ENCODE peak calls at places on chromosomes 16 and 17, in eight cellular contexts. H, T, O, I, L, M, D and Z are unnamed samples.

GRCh38 chr16:31477220-31478216 is 5.4 kb upstream of the SLC5A2 start:
- DNase-seq in L (peak), D (peak), O (peak), T (no peak), M (peak), I (no peak), H (no peak), Z (no peak)

GRCh38 chr17:43978078-43978477 is 24.3 kb upstream of the PYY start:
- DNase-seq in T (no peak), I (no peak), H (no peak), L (no peak), O (no peak), D (no peak), M (no peak), Z (no peak)

GRCh38 chr16:86709902-86710601 is 131.7 kb downstream of the FOXL1 start:
- DNase-seq in H (no peak), T (no peak), M (no peak), L (no peak), O (no peak), I (no peak), D (no peak), Z (no peak)

GRCh38 chr16:85153656-85154091 is 41.4 kb upstream of the CIBAR2 start:
- DNase-seq in T (no peak), H (no peak), M (no peak), I (no peak), O (no peak), L (no peak), D (no peak), Z (no peak)

GRCh38 chr17:33234930-33235685 is 58.0 kb downstream of the ASIC2 start:
- DNase-seq in H (peak), O (no peak), L (no peak), D (peak), I (peak), T (peak), M (peak), Z (peak)

GRCh38 chr17:39462644-39463375 is 1.5 kb downstream of the CDK12 start:
- DNase-seq in L (no peak), D (no peak), H (no peak), T (no peak), O (peak), I (no peak), M (no peak), Z (no peak)

GRCh38 chr16:86509759-86510464 is 415 bp upstream of the FOXF1 start:
- DNase-seq in H (no peak), T (no peak), M (peak), O (peak), L (no peak), D (peak), I (peak), Z (peak)

GRCh38 chr17:42566215-42566872 is 556 bp upstream of the MLX start:
- DNase-seq in M (no peak), I (no peak), T (no peak), L (no peak), D (peak), O (no peak), H (no peak), Z (no peak)

DNA sequence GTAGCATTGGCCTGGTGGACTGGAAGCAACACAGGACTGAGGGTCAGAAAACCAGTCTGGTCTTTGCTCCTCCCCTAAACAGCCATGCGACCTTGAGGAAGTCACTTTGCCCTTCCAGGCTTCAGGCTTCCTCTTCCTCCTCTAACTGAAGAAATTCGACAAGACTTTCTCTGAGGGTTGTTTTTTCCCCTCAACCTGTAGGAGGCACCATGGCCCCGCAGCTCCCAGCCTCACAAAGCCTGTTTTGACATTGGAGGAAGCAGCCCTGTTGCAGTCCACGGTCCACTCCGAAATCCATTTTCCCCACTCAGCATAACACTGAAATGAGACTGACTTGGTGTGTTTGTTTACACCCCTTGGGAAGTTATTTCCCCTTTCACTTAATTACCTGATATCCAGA is 41.2 kb upstream of the PIRT start:
- DNase-seq in T (no peak), I (no peak), D (no peak), M (peak), L (peak), H (no peak), O (no peak), Z (no peak)
- TF ChIP-seq CTCF in T (no peak), I (no peak), D (no peak), M (peak), L (peak), H (no peak), O (peak), Z (no peak)

GRCh38 chr17:81165246-81166032 is at the start of gene PVALEF:
- DNase-seq in L (peak), I (peak), O (peak), T (no peak), M (no peak), H (no peak), D (no peak), Z (no peak)
- TF ChIP-seq CTCF in L (peak), I (no peak), O (no peak), T (no peak), M (no peak), H (no peak), D (no peak), Z (no peak)

GRCh38 chr17:82212331-82213250 is at the start of gene CCDC57:
- DNase-seq in L (peak), I (peak), T (no peak), D (peak), O (peak), H (peak), M (peak), Z (peak)
- TF ChIP-seq CTCF in L (no peak), I (no peak), T (no peak), D (no peak), O (peak), H (no peak), M (no peak), Z (no peak)

DNA sequence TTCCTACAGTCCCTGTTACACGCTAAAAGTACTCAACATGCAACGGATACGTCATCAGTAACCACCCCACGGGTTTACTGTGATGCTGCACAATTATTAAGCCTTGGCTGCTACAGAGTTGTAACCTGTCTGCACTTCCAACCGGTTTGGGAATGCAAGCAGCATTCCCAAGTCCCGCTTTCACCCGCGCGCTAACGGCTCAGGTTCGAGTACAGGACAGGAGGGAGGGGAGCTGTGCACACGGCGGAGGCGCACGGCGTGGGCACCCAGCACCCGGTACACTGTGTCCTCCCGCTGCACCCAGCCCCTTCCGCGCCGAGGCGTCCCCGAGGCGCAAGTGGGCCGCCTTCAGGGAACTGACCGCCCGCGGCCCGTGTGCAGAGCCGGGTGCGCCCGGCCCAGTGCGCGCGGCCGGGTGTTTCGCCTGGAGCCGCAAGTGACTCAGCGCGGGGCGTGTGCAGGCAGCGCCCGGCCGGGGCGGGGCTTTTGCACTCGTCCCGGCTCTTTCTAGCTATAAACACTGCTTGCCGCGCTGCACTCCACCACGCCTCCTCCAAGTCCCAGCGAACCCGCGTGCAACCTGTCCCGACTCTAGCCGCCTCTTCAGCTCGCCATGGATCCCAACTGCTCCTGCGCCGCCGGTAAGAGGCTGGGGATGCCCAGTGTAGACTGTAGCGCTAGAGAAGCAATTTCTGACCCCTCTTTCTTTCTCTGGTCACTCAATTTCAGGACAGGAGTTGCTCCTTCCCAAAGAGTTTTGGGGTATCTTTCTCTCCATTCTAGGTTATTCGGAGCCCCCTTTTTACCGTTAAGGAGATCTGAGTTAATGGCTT is at the start of gene MT2A:
- DNase-seq in I (peak), D (peak), T (peak), M (peak), O (peak), L (peak), H (peak), Z (peak)
- TF ChIP-seq CTCF in I (no peak), D (no peak), T (no peak), M (no peak), O (no peak), L (no peak), H (no peak), Z (no peak)